ENCODE peak calls at places on chromosomes 5 and 9, in nine cellular contexts. One of them, this sample, is unnamed.

GRCh38 chr5:61228691-61229280 is 66.5 kb upstream of the SMIM15 start:
- DNase-seq in GM23248: peak; percentile 45
- DNase-seq in B cell: no peak
- DNase-seq in ACHN: peak; percentile 76
- DNase-seq in KG1: no peak
- DNase-seq in M059J: peak; percentile 89
- DNase-seq in lung microvascular endothelial cell: peak; percentile 23
- DNase-seq in NCI-H1417: no peak
- DNase-seq in DND-41: no peak
- DNase-seq in this sample: no peak

GRCh38 chr5:88142801-88143692 is 125.6 kb downstream of the TMEM161B start:
- DNase-seq in GM23248: peak; percentile 43
- DNase-seq in B cell: no peak
- DNase-seq in ACHN: no peak
- DNase-seq in KG1: no peak
- DNase-seq in M059J: peak; percentile 70
- DNase-seq in lung microvascular endothelial cell: no peak
- DNase-seq in NCI-H1417: no peak
- DNase-seq in DND-41: no peak
- DNase-seq in this sample: no peak

GRCh38 chr5:85484982-85485574 is 1100.4 kb upstream of the EDIL3 start:
- DNase-seq in GM23248: no peak
- DNase-seq in B cell: no peak
- DNase-seq in ACHN: no peak
- DNase-seq in KG1: no peak
- DNase-seq in M059J: peak; percentile 12
- DNase-seq in lung microvascular endothelial cell: no peak
- DNase-seq in NCI-H1417: no peak
- DNase-seq in DND-41: no peak
- DNase-seq in this sample: no peak

GRCh38 chr5:133482033-133482432 is 130.3 kb downstream of the FSTL4 start:
- DNase-seq in GM23248: no peak
- DNase-seq in B cell: no peak
- DNase-seq in ACHN: no peak
- DNase-seq in KG1: no peak
- DNase-seq in M059J: no peak
- DNase-seq in lung microvascular endothelial cell: peak; percentile 74
- DNase-seq in NCI-H1417: no peak
- DNase-seq in DND-41: no peak
- DNase-seq in this sample: peak; percentile 43

GRCh38 chr9:70924905-70925547 is 196.4 kb downstream of the TRPM3 start:
- DNase-seq in GM23248: peak; percentile 93
- DNase-seq in B cell: no peak
- DNase-seq in ACHN: peak; percentile 69
- DNase-seq in KG1: no peak
- DNase-seq in M059J: peak; percentile 75
- DNase-seq in lung microvascular endothelial cell: peak; percentile 92
- DNase-seq in NCI-H1417: peak; percentile 72
- DNase-seq in DND-41: peak; percentile 11
- DNase-seq in this sample: peak; percentile 75

GRCh38 chr9:124477211-124478013 is 27.2 kb downstream of the ADGRD2 start:
- DNase-seq in GM23248: peak; percentile 34
- DNase-seq in B cell: no peak
- DNase-seq in ACHN: no peak
- DNase-seq in KG1: no peak
- DNase-seq in M059J: no peak
- DNase-seq in lung microvascular endothelial cell: no peak
- DNase-seq in NCI-H1417: peak; percentile 49
- DNase-seq in DND-41: no peak
- DNase-seq in this sample: no peak

GRCh38 chr5:166977916-166978434 is 1313.5 kb upstream of the WWC1 start:
- DNase-seq in GM23248: no peak
- DNase-seq in B cell: no peak
- DNase-seq in ACHN: no peak
- DNase-seq in KG1: no peak
- DNase-seq in M059J: no peak
- DNase-seq in lung microvascular endothelial cell: no peak
- DNase-seq in NCI-H1417: no peak
- DNase-seq in DND-41: no peak
- DNase-seq in this sample: no peak

GRCh38 chr5:27845248-27845647 is 806.9 kb upstream of the CDH9 start:
- DNase-seq in GM23248: no peak
- DNase-seq in B cell: no peak
- DNase-seq in ACHN: no peak
- DNase-seq in KG1: no peak
- DNase-seq in M059J: peak; percentile 63
- DNase-seq in lung microvascular endothelial cell: no peak
- DNase-seq in NCI-H1417: no peak
- DNase-seq in DND-41: no peak
- DNase-seq in this sample: no peak

GRCh38 chr5:78221964-78222451 is 72.5 kb downstream of the AP3B1 start:
- DNase-seq in GM23248: peak; percentile 15
- DNase-seq in B cell: peak; percentile 91
- DNase-seq in ACHN: peak; percentile 18
- DNase-seq in KG1: peak; percentile 44
- DNase-seq in M059J: no peak
- DNase-seq in lung microvascular endothelial cell: no peak
- DNase-seq in NCI-H1417: no peak
- DNase-seq in DND-41: no peak
- DNase-seq in this sample: no peak

GRCh38 chr9:101443358-101443757 is 7.8 kb upstream of the ALDOB start:
- DNase-seq in GM23248: no peak
- DNase-seq in B cell: no peak
- DNase-seq in ACHN: no peak
- DNase-seq in KG1: no peak
- DNase-seq in M059J: no peak
- DNase-seq in lung microvascular endothelial cell: no peak
- DNase-seq in NCI-H1417: no peak
- DNase-seq in DND-41: no peak
- DNase-seq in this sample: no peak

GRCh38 chr5:174235226-174235992 is 189.9 kb downstream of the NSG2 start:
- DNase-seq in GM23248: no peak
- DNase-seq in B cell: no peak
- DNase-seq in ACHN: no peak
- DNase-seq in KG1: no peak
- DNase-seq in M059J: peak; percentile 32
- DNase-seq in lung microvascular endothelial cell: no peak
- DNase-seq in NCI-H1417: no peak
- DNase-seq in DND-41: no peak
- DNase-seq in this sample: no peak

GRCh38 chr5:1032011-1032410 is 23.4 kb downstream of the NKD2 start:
- DNase-seq in GM23248: no peak
- DNase-seq in B cell: no peak
- DNase-seq in ACHN: no peak
- DNase-seq in KG1: no peak
- DNase-seq in M059J: no peak
- DNase-seq in lung microvascular endothelial cell: no peak
- DNase-seq in NCI-H1417: no peak
- DNase-seq in DND-41: no peak
- DNase-seq in this sample: no peak

GRCh38 chr5:160702856-160703453 is 149.1 kb downstream of the ATP10B start:
- DNase-seq in GM23248: no peak
- DNase-seq in B cell: no peak
- DNase-seq in ACHN: no peak
- DNase-seq in KG1: no peak
- DNase-seq in M059J: no peak
- DNase-seq in lung microvascular endothelial cell: no peak
- DNase-seq in NCI-H1417: no peak
- DNase-seq in DND-41: no peak
- DNase-seq in this sample: no peak

GRCh38 chr5:34735436-34736426 is 79.6 kb downstream of the RAI14 start:
- DNase-seq in GM23248: peak; percentile 82
- DNase-seq in B cell: no peak
- DNase-seq in ACHN: no peak
- DNase-seq in KG1: peak; percentile 3
- DNase-seq in M059J: no peak
- DNase-seq in lung microvascular endothelial cell: no peak
- DNase-seq in NCI-H1417: no peak
- DNase-seq in DND-41: no peak
- DNase-seq in this sample: no peak

GRCh38 chr5:108381034-108381954 is 604 bp downstream of the FBXL17 start:
- DNase-seq in GM23248: peak; percentile 88
- DNase-seq in B cell: peak; percentile 84
- DNase-seq in ACHN: peak; percentile 67
- DNase-seq in KG1: peak; percentile 15
- DNase-seq in M059J: peak; percentile 68
- DNase-seq in lung microvascular endothelial cell: peak; percentile 68
- DNase-seq in NCI-H1417: peak; percentile 58
- DNase-seq in DND-41: peak; percentile 78
- DNase-seq in this sample: no peak

GRCh38 chr9:130629443-130630090 is 34.8 kb upstream of the PRDM12 start:
- DNase-seq in GM23248: no peak
- DNase-seq in B cell: no peak
- DNase-seq in ACHN: no peak
- DNase-seq in KG1: no peak
- DNase-seq in M059J: no peak
- DNase-seq in lung microvascular endothelial cell: no peak
- DNase-seq in NCI-H1417: no peak
- DNase-seq in DND-41: no peak
- DNase-seq in this sample: no peak

GRCh38 chr9:82797539-82797938 is 265.4 kb downstream of the RASEF start:
- DNase-seq in GM23248: no peak
- DNase-seq in B cell: no peak
- DNase-seq in ACHN: no peak
- DNase-seq in KG1: no peak
- DNase-seq in M059J: peak; percentile 24
- DNase-seq in lung microvascular endothelial cell: no peak
- DNase-seq in NCI-H1417: peak; percentile 84
- DNase-seq in DND-41: no peak
- DNase-seq in this sample: no peak

GRCh38 chr5:93705896-93706295 is 35.5 kb downstream of the POU5F2 start:
- DNase-seq in GM23248: peak; percentile 40
- DNase-seq in B cell: no peak
- DNase-seq in ACHN: no peak
- DNase-seq in KG1: no peak
- DNase-seq in M059J: no peak
- DNase-seq in lung microvascular endothelial cell: no peak
- DNase-seq in NCI-H1417: no peak
- DNase-seq in DND-41: no peak
- DNase-seq in this sample: no peak

GRCh38 chr9:27386759-27387158 is 89.8 kb upstream of the EQTN start:
- DNase-seq in GM23248: no peak
- DNase-seq in B cell: no peak
- DNase-seq in ACHN: no peak
- DNase-seq in KG1: no peak
- DNase-seq in M059J: no peak
- DNase-seq in lung microvascular endothelial cell: peak; percentile 51
- DNase-seq in NCI-H1417: no peak
- DNase-seq in DND-41: no peak
- DNase-seq in this sample: no peak

GRCh38 chr9:137506702-137507171 is 43.5 kb downstream of the PNPLA7 start:
- DNase-seq in GM23248: peak; percentile 81
- DNase-seq in B cell: no peak
- DNase-seq in ACHN: no peak
- DNase-seq in KG1: no peak
- DNase-seq in M059J: no peak
- DNase-seq in lung microvascular endothelial cell: no peak
- DNase-seq in NCI-H1417: no peak
- DNase-seq in DND-41: no peak
- DNase-seq in this sample: no peak

GRCh38 chr9:114250235-114250568 is 72.7 kb upstream of the ORM1 start:
- DNase-seq in GM23248: peak; percentile 96
- DNase-seq in B cell: no peak
- DNase-seq in ACHN: no peak
- DNase-seq in KG1: no peak
- DNase-seq in M059J: peak; percentile 50
- DNase-seq in lung microvascular endothelial cell: no peak
- DNase-seq in NCI-H1417: no peak
- DNase-seq in DND-41: no peak
- DNase-seq in this sample: no peak

GRCh38 chr5:111775224-111775623 is 18.2 kb upstream of the NREP start:
- DNase-seq in GM23248: peak; percentile 29
- DNase-seq in B cell: no peak
- DNase-seq in ACHN: no peak
- DNase-seq in KG1: no peak
- DNase-seq in M059J: peak; percentile 58
- DNase-seq in lung microvascular endothelial cell: no peak
- DNase-seq in NCI-H1417: no peak
- DNase-seq in DND-41: peak; percentile 57
- DNase-seq in this sample: no peak

GRCh38 chr5:80964491-80964890 is 4.3 kb downstream of the RASGRF2 start:
- DNase-seq in GM23248: no peak
- DNase-seq in B cell: no peak
- DNase-seq in ACHN: no peak
- DNase-seq in KG1: no peak
- DNase-seq in M059J: peak; percentile 55
- DNase-seq in lung microvascular endothelial cell: no peak
- DNase-seq in NCI-H1417: no peak
- DNase-seq in DND-41: no peak
- DNase-seq in this sample: no peak

GRCh38 chr9:114156658-114157421 is 1.5 kb downstream of the COL27A1 start:
- DNase-seq in GM23248: peak; percentile 85
- DNase-seq in B cell: no peak
- DNase-seq in ACHN: peak; percentile 36
- DNase-seq in KG1: no peak
- DNase-seq in M059J: peak; percentile 61
- DNase-seq in lung microvascular endothelial cell: peak; percentile 19
- DNase-seq in NCI-H1417: no peak
- DNase-seq in DND-41: peak; percentile 7
- DNase-seq in this sample: no peak

GRCh38 chr5:40735609-40736008 is 20.2 kb downstream of the TTC33 start:
- DNase-seq in GM23248: no peak
- DNase-seq in B cell: no peak
- DNase-seq in ACHN: no peak
- DNase-seq in KG1: no peak
- DNase-seq in M059J: no peak
- DNase-seq in lung microvascular endothelial cell: peak; percentile 13
- DNase-seq in NCI-H1417: no peak
- DNase-seq in DND-41: no peak
- DNase-seq in this sample: no peak

GRCh38 chr9:70340572-70340971 is 73.9 kb downstream of the KLF9 start:
- DNase-seq in GM23248: peak; percentile 72
- DNase-seq in B cell: no peak
- DNase-seq in ACHN: peak; percentile 48
- DNase-seq in KG1: peak; percentile 4
- DNase-seq in M059J: peak; percentile 38
- DNase-seq in lung microvascular endothelial cell: peak; percentile 71
- DNase-seq in NCI-H1417: no peak
- DNase-seq in DND-41: no peak
- DNase-seq in this sample: peak; percentile 2

GRCh38 chr5:131999471-131999931 is 12.0 kb downstream of the ACSL6 start:
- DNase-seq in GM23248: no peak
- DNase-seq in B cell: no peak
- DNase-seq in ACHN: no peak
- DNase-seq in KG1: no peak
- DNase-seq in M059J: no peak
- DNase-seq in lung microvascular endothelial cell: no peak
- DNase-seq in NCI-H1417: no peak
- DNase-seq in DND-41: peak; percentile 59
- DNase-seq in this sample: no peak

GRCh38 chr5:68924490-68925145 is 169.2 kb upstream of the SLC30A5 start:
- DNase-seq in GM23248: peak; percentile 47
- DNase-seq in B cell: no peak
- DNase-seq in ACHN: no peak
- DNase-seq in KG1: no peak
- DNase-seq in M059J: peak; percentile 56
- DNase-seq in lung microvascular endothelial cell: no peak
- DNase-seq in NCI-H1417: no peak
- DNase-seq in DND-41: no peak
- DNase-seq in this sample: no peak

GRCh38 chr9:112194969-112195431 is 19.9 kb upstream of the SUSD1 start:
- DNase-seq in GM23248: peak; percentile 4
- DNase-seq in B cell: no peak
- DNase-seq in ACHN: no peak
- DNase-seq in KG1: no peak
- DNase-seq in M059J: no peak
- DNase-seq in lung microvascular endothelial cell: no peak
- DNase-seq in NCI-H1417: no peak
- DNase-seq in DND-41: no peak
- DNase-seq in this sample: no peak

GRCh38 chr9:1880038-1880565 is 135.0 kb upstream of the SMARCA2 start:
- DNase-seq in GM23248: no peak
- DNase-seq in B cell: no peak
- DNase-seq in ACHN: no peak
- DNase-seq in KG1: no peak
- DNase-seq in M059J: no peak
- DNase-seq in lung microvascular endothelial cell: no peak
- DNase-seq in NCI-H1417: no peak
- DNase-seq in DND-41: no peak
- DNase-seq in this sample: no peak

GRCh38 chr5:6902597-6902996 is 189.4 kb downstream of the TENT4A start:
- DNase-seq in GM23248: no peak
- DNase-seq in B cell: no peak
- DNase-seq in ACHN: no peak
- DNase-seq in KG1: no peak
- DNase-seq in M059J: no peak
- DNase-seq in lung microvascular endothelial cell: no peak
- DNase-seq in NCI-H1417: no peak
- DNase-seq in DND-41: no peak
- DNase-seq in this sample: no peak